ENCODE peak calls at places on chromosomes 1 and 21, in seven cellular contexts. P is tibial nerve, Y is left lung, H is AG10803, B is GM12865, Q is nephron progenitor cell, A is left ventricle myocardium inferior. M is an unnamed sample.

GRCh38 chr1:158329807-158330206 is 1.5 kb downstream of the CD1B start:
- DNase-seq in P (no peak), Y (no peak), H (no peak), B (peak), Q (no peak), A (no peak), M (no peak)

GRCh38 chr21:42208801-42209490 is 10.0 kb upstream of the ABCG1 start:
- DNase-seq in P (no peak), Y (no peak), H (no peak), B (no peak), Q (no peak), A (no peak), M (no peak)

GRCh38 chr1:34984435-34985062 is 598 bp downstream of the TMEM35B start:
- DNase-seq in P (peak), Y (no peak), H (peak), B (peak), Q (no peak), A (peak), M (no peak)

GRCh38 chr1:5876251-5876650 is 116.0 kb downstream of the NPHP4 start:
- DNase-seq in P (no peak), Y (peak), H (no peak), B (no peak), Q (no peak), A (no peak), M (no peak)

GRCh38 chr21:38933731-38934130 is 128.0 kb downstream of the ETS2 start:
- DNase-seq in P (no peak), Y (no peak), H (no peak), B (no peak), Q (no peak), A (no peak), M (no peak)

GRCh38 chr1:43786975-43787374 is 79.6 kb downstream of the ST3GAL3 start:
- DNase-seq in P (no peak), Y (no peak), H (peak), B (no peak), Q (no peak), A (no peak), M (no peak)

GRCh38 chr1:28195780-28196179 is 19.3 kb upstream of the PTAFR start:
- DNase-seq in P (no peak), Y (no peak), H (no peak), B (no peak), Q (no peak), A (no peak), M (no peak)

GRCh38 chr1:12621346-12622320 is 3.6 kb upstream of the DHRS3 start:
- DNase-seq in P (no peak), Y (no peak), H (no peak), B (no peak), Q (no peak), A (no peak), M (no peak)

GRCh38 chr1:84598846-84599741 is 24.9 kb upstream of the CTBS start:
- DNase-seq in P (no peak), Y (no peak), H (peak), B (peak), Q (no peak), A (no peak), M (no peak)

GRCh38 chr1:45171575-45171974 is 34.8 kb downstream of the ZSWIM5 start:
- DNase-seq in P (no peak), Y (no peak), H (no peak), B (no peak), Q (no peak), A (no peak), M (no peak)

GRCh38 chr1:46521417-46521816 is 30.0 kb downstream of the KNCN start:
- DNase-seq in P (no peak), Y (peak), H (no peak), B (no peak), Q (no peak), A (no peak), M (no peak)

GRCh38 chr1:39877231-39877778 is 6.0 kb downstream of the TRIT1 start:
- DNase-seq in P (no peak), Y (no peak), H (no peak), B (no peak), Q (no peak), A (no peak), M (peak)

GRCh38 chr1:200558866-200559459 is 61.6 kb downstream of the KIF14 start:
- DNase-seq in P (peak), Y (no peak), H (peak), B (peak), Q (no peak), A (no peak), M (no peak)

GRCh38 chr1:114441332-114441731 is 69.7 kb downstream of the TRIM33 start:
- DNase-seq in P (no peak), Y (no peak), H (no peak), B (no peak), Q (no peak), A (no peak), M (no peak)

DNA sequence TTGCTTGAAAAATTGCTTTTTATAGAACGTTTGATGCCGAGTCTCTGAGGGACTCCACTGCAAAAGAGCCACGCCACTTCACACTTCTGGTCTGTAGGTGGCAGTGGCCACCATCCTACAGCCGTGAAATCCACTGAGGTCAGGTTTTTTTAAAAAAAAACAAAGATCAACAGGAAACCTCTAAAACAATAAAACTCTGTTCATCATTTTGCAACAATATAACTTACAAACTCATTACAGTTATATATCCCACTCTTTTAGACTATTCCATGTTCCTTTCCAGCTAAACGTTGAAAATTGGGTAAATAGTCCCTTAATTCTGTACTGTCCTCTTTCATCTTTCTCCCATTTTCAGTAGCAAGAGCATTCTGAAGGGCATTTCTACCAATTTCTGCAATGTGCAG is 64.6 kb upstream of the FMN2 start:
- DNase-seq in P (peak), Y (no peak), H (peak), B (peak), Q (peak), A (no peak), M (no peak)
- TF ChIP-seq CTCF in P (peak), Y (peak), H (peak), B (peak), Q (peak), A (peak), M (peak)

DNA sequence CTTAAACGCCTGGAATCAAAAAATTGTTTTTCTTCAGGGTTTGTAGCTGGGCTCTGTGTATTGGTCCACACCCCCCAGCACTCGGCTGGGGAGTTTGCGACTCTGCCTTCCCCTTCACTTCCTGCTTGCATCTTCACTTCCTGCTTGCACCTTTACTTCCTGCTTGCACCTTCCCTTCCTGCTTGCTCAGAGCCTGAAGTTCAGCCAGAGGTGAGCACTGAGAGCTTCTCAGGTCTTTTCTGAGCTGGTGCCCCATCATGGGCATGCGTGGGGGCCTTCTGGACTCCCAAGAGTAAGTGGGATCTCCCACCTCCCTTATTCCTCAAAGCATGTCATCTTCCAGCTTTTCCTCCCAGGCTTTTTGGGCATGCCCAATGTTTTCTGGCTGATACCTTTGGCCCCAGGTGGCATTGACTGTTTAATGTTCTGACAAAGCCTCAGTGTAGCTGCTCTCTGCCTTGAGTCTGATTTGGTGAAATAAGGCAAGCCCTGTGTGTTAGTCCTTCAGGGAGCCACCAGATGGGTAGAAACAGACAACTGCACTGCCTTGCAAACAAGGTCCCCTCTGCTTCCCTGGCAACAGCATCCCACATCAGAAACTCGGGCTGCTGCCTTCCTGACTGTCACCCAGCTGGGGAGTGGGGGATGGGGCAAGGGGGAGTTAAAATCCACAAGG is 3.5 kb downstream of the KRTAP10-2 start:
- DNase-seq in P (no peak), Y (no peak), H (no peak), B (no peak), Q (no peak), A (no peak), M (peak)
- TF ChIP-seq CTCF in P (no peak), Y (no peak), H (no peak), B (no peak), Q (no peak), A (no peak), M (no peak)

GRCh38 chr1:231318568-231318967 is 19.1 kb downstream of the EXOC8 start:
- DNase-seq in P (no peak), Y (no peak), H (no peak), B (no peak), Q (no peak), A (no peak), M (peak)

GRCh38 chr1:231326248-231326647 is 11.4 kb downstream of the EXOC8 start:
- DNase-seq in P (no peak), Y (no peak), H (no peak), B (no peak), Q (no peak), A (no peak), M (no peak)

GRCh38 chr1:231324660-231325059 is 13.0 kb downstream of the EXOC8 start:
- DNase-seq in P (no peak), Y (no peak), H (no peak), B (no peak), Q (no peak), A (no peak), M (no peak)

GRCh38 chr1:231319080-231319479 is 18.6 kb downstream of the EXOC8 start:
- DNase-seq in P (no peak), Y (no peak), H (no peak), B (no peak), Q (no peak), A (no peak), M (peak)

DNA sequence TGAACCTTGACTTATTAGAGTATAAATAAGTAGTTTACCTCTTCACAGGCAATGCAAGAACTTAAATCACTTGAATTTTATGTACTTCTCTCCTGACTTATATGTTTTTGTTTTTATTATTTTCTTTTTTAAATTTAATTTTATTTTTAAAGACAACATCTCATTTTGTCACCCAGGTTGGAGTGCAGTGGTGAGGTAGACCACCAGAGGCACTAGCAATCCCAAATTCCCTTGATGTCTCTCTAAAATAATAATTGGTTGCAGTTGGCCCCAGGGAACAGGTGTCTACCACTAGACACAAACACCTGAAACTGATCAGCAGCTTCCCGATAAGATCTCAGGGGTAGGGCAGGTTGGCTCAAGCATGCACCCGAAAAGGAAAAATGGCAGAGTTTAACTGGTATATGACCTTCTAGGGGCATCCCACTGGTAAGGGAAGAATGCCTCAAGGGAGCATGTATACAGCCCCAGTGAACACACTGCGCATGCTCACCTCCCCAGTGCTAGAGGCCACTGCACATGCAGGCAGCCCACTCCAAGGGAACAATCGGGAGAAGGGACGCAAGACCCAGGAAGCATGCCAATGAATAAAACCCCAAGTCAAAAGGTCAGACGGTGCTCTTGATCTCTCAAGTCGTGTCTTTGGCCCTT is 14.6 kb downstream of the EXOC8 start:
- DNase-seq in P (no peak), Y (no peak), H (no peak), B (no peak), Q (no peak), A (no peak), M (peak)
- TF ChIP-seq CTCF in P (no peak), Y (no peak), H (peak), B (no peak), Q (peak), A (no peak), M (no peak)

GRCh38 chr1:208272311-208272710 is 28.1 kb upstream of the PLXNA2 start:
- DNase-seq in P (no peak), Y (no peak), H (no peak), B (no peak), Q (no peak), A (no peak), M (no peak)

GRCh38 chr1:208272713-208273112 is 28.5 kb upstream of the PLXNA2 start:
- DNase-seq in P (no peak), Y (no peak), H (no peak), B (no peak), Q (no peak), A (no peak), M (no peak)

GRCh38 chr1:208269338-208269666 is 25.1 kb upstream of the PLXNA2 start:
- DNase-seq in P (no peak), Y (no peak), H (peak), B (no peak), Q (no peak), A (no peak), M (no peak)

GRCh38 chr1:208268541-208269337 is 24.6 kb upstream of the PLXNA2 start:
- DNase-seq in P (no peak), Y (no peak), H (no peak), B (no peak), Q (no peak), A (no peak), M (no peak)

GRCh38 chr1:208270679-208271111 is 26.5 kb upstream of the PLXNA2 start:
- DNase-seq in P (no peak), Y (no peak), H (no peak), B (no peak), Q (no peak), A (no peak), M (no peak)
- TF ChIP-seq CTCF in P (no peak), Y (no peak), H (no peak), B (no peak), Q (no peak), A (no peak), M (no peak)

GRCh38 chr1:193144361-193144938 is 22.6 kb downstream of the CDC73 start:
- DNase-seq in P (no peak), Y (no peak), H (no peak), B (no peak), Q (no peak), A (no peak), M (no peak)

GRCh38 chr1:193141804-193142203 is 20.0 kb downstream of the CDC73 start:
- DNase-seq in P (no peak), Y (no peak), H (no peak), B (no peak), Q (no peak), A (no peak), M (no peak)

GRCh38 chr1:193142409-193142808 is 20.6 kb downstream of the CDC73 start:
- DNase-seq in P (no peak), Y (no peak), H (no peak), B (no peak), Q (no peak), A (no peak), M (no peak)

GRCh38 chr1:193140254-193140653 is 18.4 kb downstream of the CDC73 start:
- DNase-seq in P (no peak), Y (no peak), H (no peak), B (no peak), Q (no peak), A (no peak), M (no peak)

DNA sequence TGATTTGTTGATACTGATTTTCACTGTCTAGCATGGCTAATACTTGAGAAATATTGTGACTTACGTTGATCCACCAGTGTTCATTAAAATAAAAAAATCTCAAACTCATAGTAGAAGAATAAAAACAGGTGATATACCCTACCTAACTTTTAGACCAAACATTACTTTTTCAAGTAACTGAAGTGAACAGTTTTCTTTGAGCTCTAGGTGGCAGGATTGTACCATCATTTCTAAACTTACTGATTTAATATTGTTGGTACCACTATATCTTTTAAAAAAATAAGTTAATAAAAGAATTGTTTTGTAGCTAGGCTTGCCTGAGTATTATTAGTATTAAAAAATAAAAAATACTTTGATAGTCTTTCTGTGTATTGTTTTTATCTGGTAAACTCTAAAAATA is 21.5 kb downstream of the CDC73 start:
- DNase-seq in P (no peak), Y (no peak), H (peak), B (no peak), Q (no peak), A (no peak), M (no peak)
- TF ChIP-seq CTCF in P (peak), Y (peak), H (peak), B (no peak), Q (peak), A (peak), M (peak)

GRCh38 chr1:229631148-229631547 is 5.1 kb downstream of the URB2 start:
- DNase-seq in P (no peak), Y (no peak), H (no peak), B (no peak), Q (no peak), A (no peak), M (no peak)
- TF ChIP-seq CTCF in P (no peak), Y (no peak), H (no peak), B (no peak), Q (no peak), A (no peak), M (no peak)

GRCh38 chr1:75135829-75136142 is 1.6 kb downstream of the LHX8 start:
- DNase-seq in P (no peak), Y (no peak), H (no peak), B (no peak), Q (no peak), A (no peak), M (no peak)

GRCh38 chr1:75134939-75135828 is 996 bp downstream of the LHX8 start:
- DNase-seq in P (no peak), Y (peak), H (no peak), B (no peak), Q (no peak), A (no peak), M (no peak)

GRCh38 chr1:75134656-75134938 is 409 bp downstream of the LHX8 start:
- DNase-seq in P (no peak), Y (peak), H (no peak), B (no peak), Q (no peak), A (no peak), M (no peak)

GRCh38 chr1:75132421-75133381 is 1.5 kb upstream of the LHX8 start:
- DNase-seq in P (no peak), Y (peak), H (no peak), B (no peak), Q (no peak), A (no peak), M (no peak)

DNA sequence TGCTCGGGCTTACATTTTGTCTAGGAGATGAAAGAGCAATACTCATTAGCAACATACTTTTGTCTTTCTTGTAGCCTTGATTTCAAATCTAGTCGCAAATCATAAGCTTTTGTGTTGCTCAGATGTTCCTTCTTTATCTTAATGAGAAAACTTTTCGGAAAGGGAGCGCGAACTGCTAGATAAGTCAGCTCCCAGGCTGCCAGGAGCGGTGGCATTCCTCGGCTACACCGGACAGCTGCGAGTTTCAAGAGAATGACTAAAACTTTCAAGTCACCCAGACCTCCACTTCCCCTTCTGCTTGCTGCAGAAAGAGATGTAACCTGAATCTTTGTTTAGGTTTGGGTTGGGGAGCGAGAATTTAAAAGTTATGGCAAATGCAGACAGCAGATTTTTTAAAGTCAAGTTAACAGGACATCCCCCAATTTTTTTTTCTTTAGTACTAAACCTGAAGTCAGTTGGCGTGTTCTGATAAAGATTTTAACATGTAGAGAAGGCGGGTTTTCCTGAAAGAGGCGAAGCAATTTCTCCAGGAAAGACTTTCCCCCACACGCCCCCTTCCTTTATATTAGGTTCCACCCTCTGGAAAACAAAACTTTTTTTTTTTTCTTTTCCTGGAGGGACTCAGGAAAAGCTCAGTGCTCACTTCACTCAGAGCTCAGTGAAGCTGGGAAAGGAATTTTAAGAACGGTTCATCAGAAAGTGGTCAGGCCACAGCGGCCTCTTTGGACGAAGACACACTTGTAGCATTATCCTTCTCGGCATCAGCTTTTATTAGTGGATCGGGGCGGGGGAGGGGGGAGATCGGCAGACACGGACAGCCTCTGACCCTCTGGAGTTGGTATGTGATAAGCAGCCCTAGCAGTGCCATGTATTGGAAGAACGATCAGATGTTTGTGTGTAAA is at the start of gene LHX8:
- DNase-seq in P (no peak), Y (no peak), H (no peak), B (peak), Q (no peak), A (no peak), M (peak)
- TF ChIP-seq CTCF in P (no peak), Y (no peak), H (no peak), B (no peak), Q (no peak), A (no peak), M (no peak)

GRCh38 chr1:206435450-206435849 is 34.8 kb upstream of the IKBKE start:
- DNase-seq in P (no peak), Y (no peak), H (no peak), B (peak), Q (no peak), A (no peak), M (no peak)

GRCh38 chr1:206427296-206427695 is 43.0 kb upstream of the IKBKE start:
- DNase-seq in P (no peak), Y (no peak), H (no peak), B (no peak), Q (no peak), A (no peak), M (no peak)

GRCh38 chr1:206429421-206429820 is 40.9 kb upstream of the IKBKE start:
- DNase-seq in P (no peak), Y (no peak), H (no peak), B (no peak), Q (no peak), A (no peak), M (no peak)

GRCh38 chr1:206430031-206430983 is 40.0 kb upstream of the IKBKE start:
- DNase-seq in P (no peak), Y (no peak), H (peak), B (peak), Q (no peak), A (no peak), M (no peak)
- TF ChIP-seq CTCF in P (no peak), Y (no peak), H (peak), B (no peak), Q (no peak), A (peak), M (no peak)

M was measured in esophagus muscularis mucosa.